ENCODE peak calls at places on chromosomes 13 and 19, in eight cellular contexts. G, E, Q, A, H, L, S and R are unnamed samples.

GRCh38 chr13:83829800-83830199 is 52.5 kb downstream of the SLITRK1 start:
- DNase-seq in G (no peak), E (no peak), Q (no peak), A (no peak), H (no peak), L (no peak), S (no peak), R (no peak)

GRCh38 chr13:43023244-43023931 is at the start of gene DNAJC15:
- DNase-seq in G (peak), E (peak), Q (peak), A (peak), H (peak), L (peak), S (no peak), R (peak)

GRCh38 chr13:23348270-23349126 is 85.0 kb downstream of the SACS start:
- DNase-seq in G (no peak), E (no peak), Q (no peak), A (no peak), H (peak), L (no peak), S (no peak), R (peak)

GRCh38 chr13:50494110-50494509 is 349.4 kb downstream of the DLEU7 start:
- DNase-seq in G (no peak), E (no peak), Q (peak), A (no peak), H (no peak), L (no peak), S (no peak), R (no peak)

GRCh38 chr13:33168326-33168960 is 117.1 kb downstream of the STARD13 start:
- DNase-seq in G (no peak), E (no peak), Q (no peak), A (peak), H (no peak), L (no peak), S (no peak), R (no peak)

GRCh38 chr13:27997904-27998522 is 9.5 kb upstream of the URAD start:
- DNase-seq in G (no peak), E (peak), Q (peak), A (no peak), H (peak), L (peak), S (peak), R (peak)

GRCh38 chr13:97125810-97126738 is 96.1 kb upstream of the MBNL2 start:
- DNase-seq in G (peak), E (no peak), Q (no peak), A (peak), H (no peak), L (no peak), S (no peak), R (peak)

GRCh38 chr13:97266734-97267417 is 44.7 kb downstream of the MBNL2 start:
- DNase-seq in G (no peak), E (no peak), Q (no peak), A (peak), H (no peak), L (peak), S (no peak), R (no peak)

GRCh38 chr19:3129112-3129511 is 6.7 kb upstream of the GNA15 start:
- DNase-seq in G (no peak), E (no peak), Q (no peak), A (peak), H (peak), L (no peak), S (no peak), R (no peak)

GRCh38 chr13:41709511-41709910 is 251.4 kb downstream of the VWA8 start:
- DNase-seq in G (no peak), E (no peak), Q (no peak), A (no peak), H (no peak), L (no peak), S (no peak), R (no peak)

GRCh38 chr13:84843368-84843767 is 955.9 kb downstream of the SLITRK6 start:
- DNase-seq in G (no peak), E (no peak), Q (no peak), A (no peak), H (no peak), L (no peak), S (no peak), R (no peak)

GRCh38 chr19:38433268-38433733 is at the start of gene RYR1:
- DNase-seq in G (peak), E (peak), Q (no peak), A (no peak), H (no peak), L (peak), S (peak), R (peak)

GRCh38 chr13:40665754-40666057 is 735 bp downstream of the FOXO1 start:
- DNase-seq in G (no peak), E (no peak), Q (no peak), A (peak), H (peak), L (no peak), S (peak), R (no peak)

GRCh38 chr13:31807090-31807541 is 67.8 kb downstream of the RXFP2 start:
- DNase-seq in G (no peak), E (no peak), Q (no peak), A (peak), H (no peak), L (no peak), S (no peak), R (no peak)

GRCh38 chr19:35828694-35829301 is 16.2 kb upstream of the PRODH2 start:
- DNase-seq in G (peak), E (peak), Q (peak), A (peak), H (peak), L (peak), S (peak), R (peak)

GRCh38 chr19:21269813-21270212 is 59.4 kb downstream of the ZNF708 start:
- DNase-seq in G (no peak), E (no peak), Q (no peak), A (no peak), H (no peak), L (no peak), S (no peak), R (no peak)

GRCh38 chr13:110393761-110394160 is 86.7 kb downstream of the COL4A2 start:
- DNase-seq in G (no peak), E (no peak), Q (no peak), A (no peak), H (no peak), L (no peak), S (no peak), R (no peak)

GRCh38 chr19:3809881-3810707 is 23.9 kb upstream of the MATK start:
- DNase-seq in G (no peak), E (no peak), Q (no peak), A (no peak), H (no peak), L (no peak), S (no peak), R (no peak)

GRCh38 chr19:5823579-5824281 is 15.8 kb downstream of the FUT6 start:
- DNase-seq in G (peak), E (peak), Q (no peak), A (no peak), H (no peak), L (no peak), S (peak), R (no peak)

GRCh38 chr19:34461375-34462100 is 20.0 kb upstream of the WTIP start:
- DNase-seq in G (no peak), E (no peak), Q (no peak), A (peak), H (peak), L (no peak), S (no peak), R (no peak)

GRCh38 chr13:66501187-66501586 is 728.9 kb downstream of the PCDH9 start:
- DNase-seq in G (no peak), E (no peak), Q (no peak), A (peak), H (peak), L (no peak), S (no peak), R (no peak)

GRCh38 chr13:45073809-45074208 is 46.5 kb upstream of the GTF2F2 start:
- DNase-seq in G (no peak), E (peak), Q (no peak), A (no peak), H (no peak), L (no peak), S (no peak), R (no peak)

GRCh38 chr19:39413269-39413902 is 917 bp downstream of the PLEKHG2 start:
- DNase-seq in G (peak), E (no peak), Q (peak), A (no peak), H (peak), L (peak), S (peak), R (peak)

GRCh38 chr13:31116224-31116623 is 45.5 kb downstream of the HSPH1 start:
- DNase-seq in G (no peak), E (no peak), Q (no peak), A (no peak), H (no peak), L (no peak), S (no peak), R (no peak)

GRCh38 chr19:43784251-43784980 is 3.6 kb upstream of the KCNN4 start:
- DNase-seq in G (peak), E (peak), Q (peak), A (peak), H (peak), L (no peak), S (peak), R (peak)

GRCh38 chr13:21071894-21072293 is 10.5 kb upstream of the LATS2 start:
- DNase-seq in G (no peak), E (no peak), Q (no peak), A (peak), H (peak), L (no peak), S (no peak), R (no peak)

GRCh38 chr13:19958119-19959111 is at the start of gene ZMYM2:
- DNase-seq in G (peak), E (peak), Q (peak), A (peak), H (peak), L (peak), S (peak), R (peak)

GRCh38 chr13:82758056-82758455 is 1124.2 kb downstream of the SLITRK1 start:
- DNase-seq in G (no peak), E (peak), Q (no peak), A (no peak), H (no peak), L (peak), S (no peak), R (peak)

GRCh38 chr13:32175307-32175706 is 139.9 kb downstream of the ZAR1L start:
- DNase-seq in G (no peak), E (no peak), Q (no peak), A (no peak), H (no peak), L (no peak), S (no peak), R (no peak)

GRCh38 chr19:1026189-1027019 is at the start of gene CNN2:
- DNase-seq in G (peak), E (peak), Q (peak), A (peak), H (peak), L (peak), S (peak), R (peak)

GRCh38 chr13:111564657-111565056 is 244.2 kb downstream of the TEX29 start:
- DNase-seq in G (no peak), E (no peak), Q (no peak), A (no peak), H (no peak), L (no peak), S (no peak), R (no peak)

GRCh38 chr19:8491574-8491973 is 10.9 kb downstream of the PRAM1 start:
- DNase-seq in G (no peak), E (peak), Q (no peak), A (no peak), H (no peak), L (no peak), S (no peak), R (no peak)

GRCh38 chr13:42880241-42880640 is 98.9 kb downstream of the FAM216B start:
- DNase-seq in G (no peak), E (no peak), Q (no peak), A (no peak), H (no peak), L (no peak), S (no peak), R (no peak)

DNA sequence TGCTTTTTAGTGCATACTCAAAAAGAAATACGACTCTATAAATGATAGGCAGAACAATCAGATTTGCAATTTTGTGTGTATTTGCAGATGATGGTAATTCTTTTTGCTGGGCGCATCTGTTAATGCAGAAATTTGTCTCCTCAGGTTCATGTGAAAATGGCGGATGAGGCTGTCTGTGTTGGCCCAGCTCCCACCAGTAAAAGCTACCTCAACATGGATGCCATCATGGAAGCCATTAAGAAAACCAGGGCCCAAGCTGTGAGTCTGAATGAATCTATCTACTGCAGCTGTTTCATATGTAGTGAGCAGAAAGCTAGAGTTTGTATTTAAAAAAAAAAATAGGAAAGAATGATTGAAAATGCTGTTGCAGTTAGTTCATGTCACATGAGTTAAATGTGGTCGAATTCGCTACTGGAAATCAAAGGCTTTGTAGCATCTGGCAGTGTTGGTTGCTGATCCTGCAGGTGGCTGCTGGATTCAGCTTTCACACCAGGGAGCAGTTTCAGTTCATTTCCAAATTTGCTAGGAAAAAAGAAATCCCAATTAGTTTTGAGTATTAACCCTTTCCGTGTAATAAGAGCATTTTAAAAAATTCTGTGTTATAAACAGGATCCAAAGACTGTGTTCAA is 66.1 kb downstream of the PCCA start:
- DNase-seq in G (no peak), E (no peak), Q (peak), A (no peak), H (no peak), L (peak), S (no peak), R (no peak)
- H3K27ac ChIP-seq in G (no peak), E (no peak), Q (peak), A (no peak), H (no peak), L (peak), S (no peak), R (no peak)

GRCh38 chr19:45952341-45952690 is 21.3 kb downstream of the NOVA2 start:
- DNase-seq in G (no peak), E (no peak), Q (no peak), A (no peak), H (no peak), L (no peak), S (no peak), R (no peak)
- H3K4me2 ChIP-seq in G (no peak), E (peak), Q (no peak), A (no peak), H (no peak), L (peak), S (peak), R (peak)

DNA sequence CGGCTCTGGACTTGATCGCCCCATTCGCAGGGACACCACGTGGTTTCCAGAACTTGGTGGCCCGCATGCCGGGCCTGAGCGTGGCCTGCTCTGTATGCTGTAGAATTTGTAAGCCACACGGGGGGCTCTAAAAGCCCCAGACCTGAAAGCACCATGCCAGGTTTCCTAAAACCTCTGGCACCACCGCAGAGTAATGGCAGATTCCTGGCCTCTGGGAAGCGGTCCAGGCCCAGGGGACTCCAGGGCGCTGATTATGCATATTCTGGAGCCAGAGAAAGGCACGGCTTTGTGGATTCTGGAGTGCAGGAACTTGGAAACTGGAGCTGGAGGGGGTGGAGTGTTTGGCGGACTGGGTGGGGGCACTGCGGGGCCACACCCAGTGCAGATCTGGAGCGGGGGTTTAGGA is 3.7 kb downstream of the FTL start:
- DNase-seq in G (no peak), E (no peak), Q (no peak), A (no peak), H (no peak), L (no peak), S (no peak), R (no peak)
- H3K27ac ChIP-seq in G (no peak), E (no peak), Q (no peak), A (no peak), H (no peak), L (no peak), S (no peak), R (no peak)

GRCh38 chr13:112719016-112719415 is 29.2 kb downstream of the ATP11A start:
- DNase-seq in G (peak), E (no peak), Q (no peak), A (peak), H (no peak), L (no peak), S (no peak), R (no peak)
- H3K4me2 ChIP-seq in G (peak), E (no peak), Q (no peak), A (no peak), H (no peak), L (no peak), S (no peak), R (no peak)

GRCh38 chr13:74449811-74450524 is 315.8 kb upstream of the KLF12 start:
- DNase-seq in G (no peak), E (no peak), Q (no peak), A (no peak), H (no peak), L (no peak), S (no peak), R (no peak)

GRCh38 chr13:74452176-74452575 is 318.0 kb upstream of the KLF12 start:
- DNase-seq in G (no peak), E (no peak), Q (no peak), A (no peak), H (no peak), L (no peak), S (no peak), R (no peak)

GRCh38 chr13:74450525-74450845 is 316.3 kb upstream of the KLF12 start:
- DNase-seq in G (no peak), E (no peak), Q (no peak), A (no peak), H (no peak), L (no peak), S (no peak), R (no peak)

GRCh38 chr13:74450976-74451375 is 316.8 kb upstream of the KLF12 start:
- DNase-seq in G (no peak), E (no peak), Q (no peak), A (peak), H (peak), L (no peak), S (no peak), R (no peak)

DNA sequence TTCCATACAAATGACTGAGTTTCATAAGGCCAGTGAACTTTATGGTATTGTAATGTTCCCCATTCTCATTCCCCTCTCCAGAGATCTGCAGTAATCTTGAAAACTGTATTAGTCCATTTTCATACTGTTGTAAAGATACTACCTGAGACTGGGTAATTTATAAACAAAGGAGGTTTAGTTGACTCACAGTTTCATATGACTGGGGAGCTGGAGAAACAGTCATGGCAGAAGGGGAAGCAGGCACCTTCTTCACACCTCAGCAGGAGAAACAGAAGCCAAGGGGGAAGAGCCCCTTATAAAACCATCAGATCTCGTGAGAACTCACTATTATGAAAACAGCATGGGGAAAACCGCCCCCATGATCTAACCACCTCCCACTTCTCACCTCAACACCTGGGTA is 318.7 kb upstream of the KLF12 start:
- DNase-seq in G (no peak), E (no peak), Q (no peak), A (no peak), H (no peak), L (no peak), S (no peak), R (no peak)
- H3K27ac ChIP-seq in G (no peak), E (no peak), Q (no peak), A (no peak), H (no peak), L (no peak), S (no peak), R (no peak)

GRCh38 chr19:12784871-12785430 is 6.3 kb upstream of the JUNB start:
- DNase-seq in G (no peak), E (no peak), Q (no peak), A (no peak), H (no peak), L (no peak), S (no peak), R (no peak)

GRCh38 chr19:12784394-12784870 is 6.9 kb upstream of the JUNB start:
- DNase-seq in G (no peak), E (no peak), Q (no peak), A (no peak), H (no peak), L (no peak), S (no peak), R (no peak)

GRCh38 chr19:12786149-12786870 is 5.0 kb upstream of the JUNB start:
- DNase-seq in G (peak), E (no peak), Q (no peak), A (no peak), H (no peak), L (no peak), S (no peak), R (no peak)

GRCh38 chr19:12786950-12787349 is 4.3 kb upstream of the JUNB start:
- DNase-seq in G (no peak), E (no peak), Q (no peak), A (no peak), H (no peak), L (no peak), S (no peak), R (no peak)

DNA sequence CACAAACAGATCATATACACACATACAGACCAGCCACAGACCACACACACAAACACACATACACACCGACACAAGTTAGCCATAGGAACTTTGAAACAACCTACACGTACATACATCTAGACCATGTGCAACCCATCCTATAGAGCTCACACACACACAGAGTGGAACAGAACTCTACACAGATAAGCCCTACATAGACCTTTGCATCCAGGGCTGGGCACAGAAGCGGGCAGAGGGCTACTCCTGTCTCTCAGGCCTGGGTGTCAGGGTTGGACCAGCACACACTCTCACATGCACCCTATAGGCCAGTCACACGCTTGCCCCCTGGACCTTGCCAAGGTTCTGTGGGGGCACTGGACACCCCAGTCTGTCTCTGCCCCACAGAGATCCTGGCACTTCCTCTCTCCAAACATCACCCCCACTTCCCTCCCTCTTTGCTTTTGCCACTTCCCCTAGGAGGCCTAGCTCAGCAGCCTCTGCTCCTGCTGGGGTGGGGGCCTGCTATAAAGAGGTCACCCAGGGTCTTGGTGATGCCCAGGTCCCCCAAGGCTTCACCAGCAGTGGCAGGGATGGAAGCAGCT is 5.8 kb upstream of the JUNB start:
- DNase-seq in G (no peak), E (no peak), Q (no peak), A (no peak), H (no peak), L (no peak), S (no peak), R (no peak)
- H3K4me2 ChIP-seq in G (peak), E (no peak), Q (no peak), A (peak), H (no peak), L (no peak), S (peak), R (peak)

GRCh38 chr13:38990693-38991092 is at the start of gene STOML3:
- DNase-seq in G (no peak), E (no peak), Q (no peak), A (no peak), H (no peak), L (peak), S (no peak), R (no peak)

GRCh38 chr13:38998739-38999138 is 8.1 kb upstream of the STOML3 start:
- DNase-seq in G (no peak), E (no peak), Q (no peak), A (no peak), H (no peak), L (no peak), S (no peak), R (no peak)

GRCh38 chr13:38993381-38993780 is 2.8 kb upstream of the STOML3 start:
- DNase-seq in G (no peak), E (no peak), Q (no peak), A (no peak), H (no peak), L (no peak), S (no peak), R (no peak)
- H3K27ac ChIP-seq in G (no peak), E (no peak), Q (no peak), A (no peak), H (no peak), L (no peak), S (no peak), R (no peak)